ENCODE peak calls at places on chromosomes 11 and 22, in five cellular contexts. O is PC-3, L is SK-N-SH, A is WERI-Rb-1, B is kidney. Z is an unnamed sample.

GRCh38 chr11:67277231-67277961 is 11.1 kb downstream of the GRK2 start:
- DNase-seq in O (no peak), L (no peak), B (peak; percentile 96), A (peak; percentile 72), Z (no peak)

GRCh38 chr22:40024201-40025061 is 29.7 kb downstream of the FAM83F start:
- DNase-seq in A (peak; percentile 75), O (peak; percentile 67), B (peak; percentile 85), L (peak; percentile 85), Z (peak; percentile 69)

GRCh38 chr11:69297926-69298777 is 4.2 kb downstream of the MYEOV start:
- DNase-seq in O (peak; percentile 95), L (no peak), A (no peak), B (peak; percentile 96), Z (peak; percentile 56)

GRCh38 chr11:11349870-11350325 is 3.2 kb downstream of the CSNK2A3 start:
- DNase-seq in A (no peak), B (no peak), O (peak; percentile 70), L (no peak), Z (peak; percentile 26)

GRCh38 chr11:121318848-121319834 is 26.6 kb downstream of the SC5D start:
- DNase-seq in O (peak; percentile 74), A (peak; percentile 23), L (peak; percentile 68), B (no peak), Z (peak; percentile 59)

GRCh38 chr11:130369141-130369691 is 54.5 kb upstream of the ZBTB44 start:
- DNase-seq in A (peak; percentile 62), L (no peak), O (no peak), B (no peak), Z (no peak)

GRCh38 chr11:118659314-118659939 is 20.0 kb downstream of the TREH start:
- DNase-seq in O (peak; percentile 96), A (peak; percentile 96), B (peak; percentile 95), L (peak; percentile 96), Z (peak; percentile 87)

GRCh38 chr11:67415501-67416304 is at the start of gene CARNS1:
- DNase-seq in O (no peak), A (peak; percentile 44), L (no peak), B (no peak), Z (no peak)

GRCh38 chr11:23090659-23091058 is 230.4 kb upstream of the CCDC179 start:
- DNase-seq in L (no peak), O (no peak), B (no peak), A (no peak), Z (no peak)

GRCh38 chr11:102421262-102421661 is 31.3 kb downstream of the TMEM123 start:
- DNase-seq in B (no peak), O (no peak), L (no peak), A (no peak), Z (no peak)

GRCh38 chr11:115170133-115170815 is 333.9 kb downstream of the CADM1 start:
- DNase-seq in B (no peak), A (peak; percentile 67), L (peak; percentile 47), O (peak; percentile 61), Z (peak; percentile 17)

GRCh38 chr11:28887681-28888080 is 779.5 kb downstream of the METTL15 start:
- DNase-seq in B (no peak), L (no peak), A (no peak), O (no peak), Z (no peak)

GRCh38 chr11:33257897-33258630 is 883 bp downstream of the HIPK3 start:
- DNase-seq in A (peak; percentile 75), L (peak; percentile 83), O (peak; percentile 79), B (peak; percentile 96), Z (peak; percentile 83)

GRCh38 chr11:43268161-43268560 is 43.6 kb upstream of the API5 start:
- DNase-seq in L (no peak), O (no peak), B (peak; percentile 70), A (peak; percentile 55), Z (no peak)

GRCh38 chr11:35540526-35540925 is 15.1 kb upstream of the PAMR1 start:
- DNase-seq in L (no peak), B (no peak), A (no peak), O (no peak), Z (no peak)

GRCh38 chr11:76025068-76025467 is 181.2 kb downstream of the WNT11 start:
- DNase-seq in B (no peak), A (no peak), L (no peak), O (no peak), Z (no peak)

GRCh38 chr11:47917643-47918369 is 62.6 kb upstream of the PTPRJ start:
- DNase-seq in O (peak; percentile 7), A (no peak), B (peak; percentile 93), L (peak; percentile 67), Z (peak; percentile 37)

GRCh38 chr11:43866969-43867368 is 13.7 kb upstream of the ALKBH3 start:
- DNase-seq in L (no peak), B (no peak), A (no peak), O (no peak), Z (no peak)

GRCh38 chr11:6389921-6390717 is at the start of gene SMPD1:
- DNase-seq in L (peak; percentile 97), B (peak; percentile 98), A (peak; percentile 93), O (peak; percentile 94), Z (peak; percentile 91)

GRCh38 chr11:70483077-70483861 is 84.9 kb downstream of the CTTN start:
- DNase-seq in O (peak; percentile 90), A (peak; percentile 34), L (no peak), B (peak; percentile 78), Z (peak; percentile 20)

GRCh38 chr11:62435741-62436485 is 17.1 kb downstream of the SCGB1A1 start:
- DNase-seq in O (no peak), L (no peak), A (no peak), B (no peak), Z (no peak)

GRCh38 chr11:13140028-13140870 is 131.1 kb downstream of the RASSF10 start:
- DNase-seq in B (peak; percentile 75), A (no peak), L (no peak), O (peak; percentile 74), Z (no peak)

GRCh38 chr22:46737976-46738641 is at the start of gene CERK:
- DNase-seq in L (peak; percentile 95), O (peak; percentile 35), B (peak; percentile 94), A (peak; percentile 86), Z (peak; percentile 44)

GRCh38 chr11:111463276-111463675 is 48.9 kb downstream of the BTG4 start:
- DNase-seq in B (no peak), O (no peak), A (no peak), L (no peak), Z (no peak)

DNA sequence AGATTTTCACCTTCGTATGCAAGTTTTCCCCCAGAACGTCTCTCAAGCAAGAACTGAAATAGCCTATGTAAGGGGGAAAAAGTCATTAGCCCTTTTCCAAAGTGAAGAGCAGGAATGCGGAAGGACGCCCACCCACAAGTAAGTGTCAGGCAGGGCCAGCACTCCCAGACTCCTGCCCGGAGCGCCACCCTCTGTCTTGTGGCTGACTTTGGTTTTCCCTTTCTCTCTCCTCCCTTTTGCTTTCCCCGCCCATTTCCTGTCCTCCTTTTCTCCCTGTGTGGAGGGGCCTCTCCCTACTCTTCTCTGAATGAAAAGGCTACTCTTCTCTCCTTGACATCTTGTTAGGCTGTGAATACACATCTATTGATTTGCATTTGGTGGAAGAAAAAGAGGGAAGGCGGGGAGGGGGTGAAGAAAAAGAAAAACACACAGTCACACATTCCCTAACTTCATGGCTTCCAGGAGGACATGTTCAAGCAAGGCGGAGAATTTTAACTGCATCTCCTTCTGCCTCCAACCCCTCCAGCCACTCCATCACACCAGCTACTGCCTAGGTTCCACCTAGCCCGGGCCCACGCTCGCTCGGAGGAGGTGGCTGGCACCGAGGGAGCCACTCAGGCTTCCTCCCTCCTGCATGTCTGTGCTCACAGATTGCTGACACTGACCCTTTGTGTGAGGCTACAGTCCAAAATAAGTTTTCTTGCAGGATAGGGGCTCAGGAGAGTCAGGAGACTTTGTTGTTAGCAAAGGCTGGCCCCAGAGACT is 9.2 kb upstream of the OPCML start:
- DNase-seq in O (no peak), A (no peak), B (no peak), L (no peak), Z (no peak)
- H3K27ac ChIP-seq in O (no peak overlapping the region), A (no peak overlapping the region), B (no peak overlapping the region), L (no peak overlapping the region), Z (no peak overlapping the region)

DNA sequence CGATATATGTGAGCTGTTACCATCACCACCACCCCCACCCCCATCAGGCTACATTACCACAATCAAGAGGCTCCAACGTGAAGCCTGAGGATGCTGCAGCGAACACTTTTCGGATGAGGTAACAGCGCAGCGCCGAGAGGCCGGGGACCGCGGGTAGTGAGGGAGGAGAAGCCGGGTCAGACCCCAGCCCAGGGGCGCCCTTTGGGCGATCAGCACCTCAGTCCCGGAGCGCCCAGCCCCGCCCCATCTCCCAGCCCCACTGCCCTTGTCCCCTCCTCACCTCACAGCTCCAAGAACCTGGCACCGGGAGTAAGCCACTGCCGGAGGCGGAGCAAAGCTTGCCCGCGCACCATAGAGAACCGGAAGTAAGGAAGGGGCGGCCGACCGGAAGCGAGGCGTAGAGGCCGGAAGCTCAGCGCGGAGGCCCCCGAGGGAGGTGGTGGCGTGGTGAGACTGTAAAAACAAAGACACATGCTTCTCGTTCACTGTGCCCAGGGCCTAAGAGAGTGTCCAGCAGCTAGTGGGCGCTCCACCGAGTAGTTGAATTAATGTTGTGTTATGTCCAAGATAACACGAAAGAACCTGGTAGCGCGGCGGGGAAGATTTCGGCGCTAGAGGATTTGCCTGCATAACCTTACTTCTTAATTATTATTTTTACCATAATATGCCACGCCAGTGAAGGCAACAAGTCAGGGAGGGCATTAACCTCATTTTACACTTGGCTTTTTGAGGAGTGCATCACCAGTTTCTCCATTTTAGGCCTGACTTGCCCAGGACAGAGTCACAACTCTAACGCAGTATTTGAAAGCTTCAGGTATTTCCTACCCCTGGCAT is at the start of gene THOC5:
- DNase-seq in A (peak; percentile 97), O (peak; percentile 90), L (peak; percentile 96), B (peak; percentile 98), Z (peak; percentile 85)
- TF ChIP-seq CTCF in A (peak; percentile 74), O (peak; percentile 79), L (peak; percentile 73), B (peak; percentile 80), Z (peak; percentile 80)

DNA sequence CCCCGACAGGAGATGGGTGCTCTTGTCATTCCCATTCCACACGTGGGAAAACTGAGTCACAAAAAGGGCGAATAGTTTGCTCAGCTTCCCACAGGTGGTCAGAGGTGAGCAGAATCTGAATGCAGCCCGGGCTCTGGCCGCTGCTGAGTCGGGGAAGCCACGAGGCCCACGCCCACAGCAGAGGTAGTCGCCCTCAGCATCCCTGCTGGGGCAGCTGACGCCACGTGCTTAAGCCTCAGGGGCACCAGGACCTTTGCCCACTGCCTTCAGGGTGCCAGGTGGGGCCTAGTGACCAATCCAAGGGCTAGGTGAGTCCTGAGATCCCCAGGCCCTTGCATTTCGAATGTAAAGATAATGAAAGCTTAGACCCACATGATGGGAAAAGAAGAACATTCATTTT is 24.2 kb upstream of the ARFGAP3 start:
- DNase-seq in L (no peak), A (no peak), B (no peak), O (no peak), Z (no peak)
- H3K27ac ChIP-seq in L (no peak overlapping the region), A (peak overlapping the region; percentile 69), B (peak overlapping the region; percentile 40), O (no peak overlapping the region), Z (no peak overlapping the region)

GRCh38 chr11:1826552-1827094 is 8.2 kb upstream of the SYT8 start:
- DNase-seq in O (peak; percentile 43), L (peak; percentile 71), A (peak; percentile 47), B (peak; percentile 82), Z (peak; percentile 34)
- TF ChIP-seq CTCF in O (peak; percentile 51), L (peak; percentile 38), A (peak; percentile 58), B (no peak), Z (no peak)

GRCh38 chr22:36776722-36777121 is 803 bp upstream of the IFT27 start:
- DNase-seq in B (no peak), L (no peak), O (no peak), A (no peak), Z (no peak)
- H3K27ac ChIP-seq in B (no peak overlapping the region), L (peak overlapping the region; percentile 76), O (no peak overlapping the region), A (peak overlapping the region; percentile 28), Z (peak overlapping the region; percentile 73)

Z was measured in RWPE1.